ENCODE peak calls at places on chromosomes 16 and 17, in seven cellular contexts. A is NCI-H748 treated with DMSO at 0.1 percent for 48 hours, D is GOT3, L is A549, Q is T-helper 1 cell, B is colonic mucosa, H is AG20443. X is an unnamed sample.

GRCh38 chr16:361341-361871 is 8.9 kb upstream of the AXIN1 start:
- DNase-seq in B (no peak), H (no peak), A (no peak), Q (no peak), L (no peak), D (no peak), X (peak)

GRCh38 chr17:22217135-22217534 is 524.8 kb downstream of the KCNJ18 start:
- DNase-seq in A (no peak), Q (no peak), H (no peak), L (no peak), B (no peak), D (no peak), X (peak)

GRCh38 chr17:76125922-76126321 is 15.1 kb downstream of the FOXJ1 start:
- DNase-seq in A (no peak), B (no peak), L (no peak), D (no peak), H (no peak), Q (no peak), X (no peak)

GRCh38 chr16:28990375-28991040 is 5.7 kb downstream of the LAT start:
- DNase-seq in H (no peak), Q (no peak), B (no peak), L (no peak), A (no peak), D (no peak), X (no peak)

GRCh38 chr16:31063495-31063842 is 10.6 kb downstream of the ZNF668 start:
- DNase-seq in A (no peak), B (no peak), H (no peak), Q (no peak), D (no peak), L (no peak), X (no peak)

GRCh38 chr16:9447195-9447551 is 355.7 kb downstream of the HAPSTR1 start:
- DNase-seq in H (no peak), Q (no peak), L (no peak), B (no peak), D (no peak), A (no peak), X (no peak)

GRCh38 chr16:57534881-57535658 is 1.3 kb downstream of the CCDC102A start:
- DNase-seq in L (no peak), A (no peak), B (peak), H (peak), Q (no peak), D (no peak), X (peak)

GRCh38 chr16:56771558-56772279 is 41.8 kb downstream of the NUP93 start:
- DNase-seq in H (no peak), Q (no peak), B (no peak), A (no peak), L (no peak), D (no peak), X (no peak)

GRCh38 chr17:77419547-77420475 is 279.0 kb downstream of the SEC14L1 start:
- DNase-seq in Q (no peak), A (peak), B (no peak), L (no peak), D (no peak), H (peak), X (no peak)

GRCh38 chr17:79338142-79338541 is 263.5 kb downstream of the ENGASE start:
- DNase-seq in Q (no peak), L (no peak), A (no peak), D (no peak), H (no peak), B (no peak), X (no peak)

GRCh38 chr17:29930399-29931010 is 477 bp upstream of the SSH2 start:
- DNase-seq in L (no peak), D (no peak), H (peak), B (peak), Q (no peak), A (peak), X (no peak)

GRCh38 chr16:50611332-50611934 is 63.2 kb downstream of the NKD1 start:
- DNase-seq in A (no peak), H (no peak), Q (no peak), D (no peak), B (no peak), L (no peak), X (no peak)

GRCh38 chr16:67542464-67542863 is 13.8 kb downstream of the RIPOR1 start:
- DNase-seq in B (peak), Q (peak), A (no peak), L (peak), H (peak), D (no peak), X (no peak)

GRCh38 chr17:40561294-40561870 is 3.9 kb downstream of the CCR7 start:
- DNase-seq in L (no peak), A (no peak), H (no peak), D (no peak), Q (no peak), B (no peak), X (peak)

GRCh38 chr16:12317121-12317810 is 340.7 kb downstream of the SNX29 start:
- DNase-seq in L (no peak), A (no peak), D (no peak), Q (no peak), B (no peak), H (no peak), X (no peak)

GRCh38 chr16:75566889-75567255 is 693 bp downstream of the GABARAPL2 start:
- DNase-seq in A (no peak), H (peak), D (no peak), L (no peak), Q (peak), B (peak), X (no peak)

GRCh38 chr17:29124135-29124930 is 55.9 kb downstream of the MYO18A start:
- DNase-seq in Q (no peak), A (peak), D (no peak), L (peak), B (peak), H (peak), X (no peak)

GRCh38 chr17:79002796-79003593 is 6.6 kb downstream of the CANT1 start:
- DNase-seq in B (peak), Q (no peak), H (no peak), L (no peak), A (no peak), D (no peak), X (peak)